ENCODE peak calls at places on chromosomes 16 and 17, in nine cellular contexts. F, L, J, D, A, N, T, H and X are unnamed samples. For H3K27me3, the result is how much of the 10 kb centered on the place peaks cover.

GRCh38 chr17:36616391-36617029 is 15.1 kb downstream of the MRM1 start:
- DNase-seq in T (no peak), J (no peak), N (no peak), L (no peak), D (no peak), F (no peak), A (no peak), H (no peak), X (no peak)

GRCh38 chr16:53421248-53421647 is 13.0 kb upstream of the RBL2 start:
- DNase-seq in J (no peak), A (no peak), H (no peak), D (no peak), F (no peak), L (no peak), T (no peak), N (no peak), X (no peak)

GRCh38 chr16:749010-749409 is 8.2 kb upstream of the CIAO3 start:
- DNase-seq in L (no peak), A (peak), N (no peak), T (no peak), J (no peak), F (no peak), H (no peak), D (no peak), X (no peak)

GRCh38 chr17:56988901-56989572 is 11.1 kb downstream of the SCPEP1 start:
- DNase-seq in D (no peak), J (no peak), H (no peak), F (no peak), T (no peak), A (no peak), N (no peak), L (no peak), X (no peak)

GRCh38 chr16:69294051-69294450 is 17.1 kb upstream of the VPS4A start:
- DNase-seq in H (no peak), J (no peak), N (no peak), A (no peak), F (no peak), L (no peak), T (no peak), D (no peak), X (no peak)

GRCh38 chr16:711548-712320 is 3.2 kb upstream of the METRN start:
- DNase-seq in J (peak), F (no peak), A (peak), L (peak), D (no peak), H (peak), N (peak), T (peak), X (peak)

GRCh38 chr17:18182190-18182977 is 1.2 kb upstream of the ALKBH5 start:
- DNase-seq in F (no peak), J (peak), H (peak), N (peak), T (peak), D (no peak), A (peak), L (peak), X (no peak)

GRCh38 chr16:56675685-56676210 is 6.1 kb downstream of the MT1H start:
- DNase-seq in F (no peak), N (peak), L (no peak), H (peak), T (no peak), J (no peak), A (no peak), D (no peak), X (no peak)

GRCh38 chr16:84617068-84617630 is 729 bp downstream of the COTL1 start:
- DNase-seq in L (peak), H (no peak), D (no peak), T (no peak), N (peak), J (peak), F (no peak), A (no peak), X (no peak)

GRCh38 chr16:53341787-53342186 is 92.5 kb upstream of the RBL2 start:
- DNase-seq in T (no peak), A (no peak), H (no peak), N (no peak), F (no peak), J (no peak), D (no peak), L (no peak), X (no peak)

GRCh38 chr17:57424777-57425188 is 168.5 kb downstream of the MSI2 start:
- DNase-seq in N (no peak), T (no peak), D (no peak), J (no peak), L (no peak), H (no peak), A (peak), F (no peak), X (no peak)

GRCh38 chr16:55389426-55390073 is 65.5 kb downstream of the IRX6 start:
- DNase-seq in D (no peak), L (no peak), T (peak), A (no peak), F (no peak), N (no peak), H (no peak), J (no peak), X (no peak)

GRCh38 chr16:70592106-70592571 is 54.2 kb upstream of the IL34 start:
- DNase-seq in T (peak), J (peak), L (peak), N (no peak), H (no peak), F (no peak), A (no peak), D (no peak), X (no peak)

GRCh38 chr16:50699345-50700159 is 6.1 kb downstream of the NOD2 start:
- DNase-seq in D (peak), A (peak), N (no peak), F (no peak), L (no peak), T (no peak), H (no peak), J (no peak), X (no peak)

GRCh38 chr17:57195790-57196460 is 60.4 kb upstream of the MSI2 start:
- DNase-seq in H (no peak), J (no peak), A (no peak), D (no peak), N (peak), L (no peak), F (no peak), T (no peak), X (no peak)

GRCh38 chr16:23965137-23965733 is 129.5 kb downstream of the PRKCB start:
- DNase-seq in F (no peak), T (no peak), L (no peak), A (no peak), N (no peak), J (no peak), H (no peak), D (no peak), X (no peak)

GRCh38 chr17:81831563-81831956 is 1.5 kb downstream of the MCRIP1 start:
- DNase-seq in L (no peak), D (no peak), T (no peak), N (no peak), F (no peak), A (no peak), H (peak), J (no peak), X (no peak)

GRCh38 chr16:28317040-28317880 is 24.9 kb downstream of the SBK1 start:
- DNase-seq in N (peak), F (no peak), T (peak), A (peak), D (no peak), H (peak), J (no peak), L (no peak), X (peak)

GRCh38 chr17:55434721-55435120 is 13.1 kb upstream of the MMD start:
- DNase-seq in T (no peak), F (no peak), D (no peak), H (no peak), N (no peak), J (no peak), A (no peak), L (no peak), X (no peak)

GRCh38 chr17:77253611-77254051 is 112.9 kb downstream of the SEC14L1 start:
- DNase-seq in D (no peak), A (peak), H (no peak), J (no peak), N (no peak), L (no peak), F (no peak), T (no peak), X (no peak)

GRCh38 chr17:42363767-42364585 is 24.3 kb downstream of the STAT3 start:
- DNase-seq in N (no peak), D (no peak), T (no peak), J (no peak), H (no peak), F (no peak), A (peak), L (peak), X (no peak)

GRCh38 chr16:84005391-84005790 is 37.2 kb downstream of the SLC38A8 start:
- DNase-seq in A (no peak), N (no peak), L (no peak), H (no peak), T (no peak), D (no peak), F (no peak), J (no peak), X (no peak)

GRCh38 chr16:75053791-75054555 is 55.1 kb downstream of the ZNRF1 start:
- DNase-seq in H (no peak), F (no peak), J (no peak), N (no peak), L (no peak), D (peak), A (no peak), T (peak), X (no peak)

GRCh38 chr17:48148029-48148759 is 40.6 kb downstream of the SNX11 start:
- DNase-seq in D (no peak), N (no peak), L (no peak), H (no peak), T (no peak), J (no peak), A (no peak), F (no peak), X (no peak)
- H3K27me3 ChIP-seq in D (half or more), N (under half), L (under half), H (half or more), T (under half), J (under half), A (half or more), F (half or more), X (under half)

DNA sequence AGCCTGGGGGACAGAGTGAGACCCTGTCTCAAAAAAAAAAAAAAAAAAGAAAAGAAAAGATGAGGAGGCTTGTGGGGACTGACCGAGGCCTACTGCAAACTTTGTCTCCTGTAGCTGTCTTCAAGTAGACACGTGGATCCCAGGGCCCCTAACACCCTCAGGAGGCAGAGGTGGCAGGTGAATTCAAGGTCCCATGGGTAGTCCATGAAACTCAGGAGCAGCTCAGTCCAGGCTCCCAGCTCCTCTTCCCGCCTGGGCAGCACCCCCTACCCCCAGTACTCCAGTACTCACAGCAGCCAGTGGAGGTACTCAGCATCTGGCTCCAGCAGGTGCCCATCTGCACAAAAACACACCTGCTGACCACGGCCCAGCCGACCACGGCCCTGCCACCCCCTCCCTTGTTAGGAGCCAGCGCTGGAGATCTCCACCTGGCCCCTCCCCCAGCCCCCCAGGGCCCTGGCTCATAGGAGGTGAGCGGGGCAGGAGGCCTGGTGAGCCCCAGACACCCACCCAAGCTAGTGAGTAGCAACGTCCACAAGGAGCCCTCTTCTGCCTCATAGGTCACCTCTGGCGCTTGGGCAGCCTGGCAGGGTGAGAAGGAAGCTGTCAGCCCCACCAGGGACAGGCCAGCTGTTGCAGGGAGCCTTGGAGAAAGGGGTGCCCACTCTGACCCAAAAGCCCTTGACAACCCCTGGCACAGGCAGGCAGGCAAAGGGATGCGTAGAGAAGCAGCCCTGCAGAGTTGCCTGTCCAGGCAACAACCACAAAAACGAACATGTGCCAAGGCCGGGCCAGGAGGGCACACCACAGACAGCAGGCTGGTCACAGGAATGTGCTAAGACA is 3.8 kb downstream of the MRPL38 start:
- DNase-seq in A (no peak), D (no peak), N (no peak), L (no peak), F (no peak), H (no peak), T (no peak), J (no peak), X (no peak)
- H3K27ac ChIP-seq in A (no peak), D (no peak), N (peak), L (no peak), F (no peak), H (no peak), T (no peak), J (no peak), X (no peak)

DNA sequence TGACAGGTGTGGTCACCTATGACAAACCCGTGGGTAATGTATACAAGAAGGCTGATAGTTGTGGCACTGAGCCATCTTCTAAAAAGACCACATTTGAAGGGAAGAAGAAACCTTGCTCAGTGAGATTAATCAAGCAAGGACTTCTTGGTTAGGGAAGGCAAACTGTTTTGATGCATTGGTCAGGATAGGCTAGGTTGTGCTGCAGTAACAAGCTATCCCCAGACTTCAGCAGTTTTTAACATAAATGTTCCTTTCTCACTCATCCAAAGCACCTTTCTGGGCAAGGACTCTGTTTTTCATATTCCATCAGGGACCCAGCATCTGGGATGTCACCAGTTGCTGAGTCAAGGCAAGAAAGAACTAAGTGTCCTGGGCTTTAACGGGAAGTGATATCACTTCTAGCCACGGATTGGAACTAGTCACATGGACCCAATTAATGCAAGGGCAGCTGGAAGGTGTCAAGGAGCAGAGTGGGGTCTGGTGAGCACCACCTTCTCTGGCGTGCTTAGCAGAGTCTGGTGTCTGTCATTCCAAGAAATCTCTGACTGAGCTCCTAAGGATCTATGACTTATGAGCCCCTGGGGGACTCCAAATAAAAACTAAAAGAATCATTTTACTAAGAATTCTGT is 52.0 kb upstream of the CCL2 start:
- DNase-seq in D (no peak), H (no peak), L (no peak), T (no peak), J (peak), F (no peak), A (no peak), N (no peak), X (no peak)
- TF ChIP-seq CTCF in D (no peak), H (no peak), L (no peak), T (no peak), J (no peak), F (no peak), A (no peak), N (no peak), X (no peak)

DNA sequence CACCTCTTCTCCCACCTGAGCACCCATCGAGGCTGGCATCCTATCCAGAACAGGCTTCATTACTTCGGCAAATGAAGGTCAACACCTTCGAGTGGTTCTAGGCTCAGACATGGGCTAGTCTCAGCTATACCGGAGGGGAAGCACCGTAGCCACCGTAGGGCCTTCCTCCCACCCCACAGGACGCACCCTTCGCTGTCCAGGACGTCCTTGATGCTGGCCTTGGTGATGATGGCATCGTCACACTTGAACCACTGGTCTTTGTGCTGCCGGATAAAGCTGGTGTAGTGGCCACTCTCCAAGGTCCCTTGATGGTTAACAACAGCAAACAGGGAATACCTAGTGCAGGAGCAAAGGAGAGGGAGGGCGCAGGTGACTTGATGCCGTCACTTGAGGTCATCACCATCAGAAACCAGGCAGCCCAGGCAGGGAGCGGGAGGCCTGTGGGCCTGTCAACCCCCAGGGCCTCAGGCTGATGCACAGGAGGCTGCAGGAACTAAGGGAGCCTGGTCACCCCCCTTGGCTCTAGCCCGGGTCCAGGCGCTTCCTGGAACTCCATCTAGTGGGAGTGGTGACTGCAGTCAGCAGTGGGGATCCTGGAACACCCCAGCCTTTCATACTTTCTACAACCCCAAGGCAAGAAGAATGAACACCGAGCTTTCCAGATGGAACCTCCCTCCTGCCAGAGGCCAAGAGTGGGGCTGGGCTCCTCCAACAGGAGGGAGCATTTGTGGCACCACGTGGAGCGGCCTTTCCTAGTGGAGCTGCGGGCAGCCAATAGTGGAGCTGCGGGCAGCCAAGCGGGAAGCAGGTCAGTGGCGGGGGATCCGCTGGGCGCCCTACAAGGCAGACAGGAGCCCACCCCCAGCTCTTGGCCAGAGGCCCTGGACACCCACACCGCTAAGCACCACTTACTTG is 38.5 kb downstream of the USP22 start:
- DNase-seq in D (no peak), H (no peak), N (no peak), L (no peak), A (no peak), F (no peak), J (no peak), T (no peak), X (peak)
- H3K27me3 ChIP-seq in D (under half), H (under half), N (under half), L (under half), A (under half), F (under half), J (under half), T (under half), X (under half)

DNA sequence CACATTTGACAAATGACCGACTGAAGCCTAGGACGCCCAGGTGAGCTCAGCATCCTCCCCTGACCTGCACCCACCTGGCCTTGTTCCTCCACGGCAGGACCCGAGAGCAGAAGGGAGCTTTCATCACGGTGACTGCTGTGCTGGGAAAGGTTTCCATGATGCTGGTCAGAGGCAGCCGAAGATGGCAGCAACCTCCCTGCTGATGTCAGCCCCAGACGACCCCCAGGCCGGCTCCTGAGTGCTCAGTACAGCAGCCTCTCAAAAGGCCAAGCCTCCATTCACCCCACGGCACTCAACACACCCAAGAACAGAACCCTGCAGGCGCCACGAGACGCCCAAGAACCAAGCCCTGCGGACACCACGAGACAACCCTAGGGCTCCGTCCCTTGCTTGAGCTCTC is 119.8 kb downstream of the ANKRD11 start:
- DNase-seq in F (no peak), L (no peak), T (no peak), N (no peak), H (no peak), A (no peak), D (no peak), J (no peak), X (no peak)
- H3K27ac ChIP-seq in F (peak), L (no peak), T (no peak), N (peak), H (no peak), A (no peak), D (no peak), J (no peak), X (peak)

GRCh38 chr17:19755821-19756510 is 7.9 kb upstream of the ALDH3A1 start:
- DNase-seq in D (peak), T (no peak), H (no peak), F (no peak), N (no peak), L (no peak), J (no peak), A (no peak), X (no peak)

GRCh38 chr17:19755392-19755791 is 7.3 kb upstream of the ALDH3A1 start:
- DNase-seq in D (peak), A (no peak), N (no peak), F (no peak), T (no peak), L (no peak), J (no peak), H (no peak), X (no peak)

GRCh38 chr17:19757536-19758180 is 9.6 kb upstream of the ALDH3A1 start:
- DNase-seq in F (no peak), T (no peak), A (no peak), J (no peak), D (no peak), H (no peak), L (no peak), N (no peak), X (no peak)

GRCh38 chr17:19753661-19754463 is 5.8 kb upstream of the ALDH3A1 start:
- DNase-seq in J (no peak), A (no peak), D (no peak), F (no peak), T (no peak), L (peak), H (no peak), N (no peak), X (no peak)

GRCh38 chr17:19756551-19756950 is 8.5 kb upstream of the ALDH3A1 start:
- DNase-seq in H (no peak), J (no peak), T (no peak), D (no peak), N (no peak), A (peak), L (no peak), F (no peak), X (no peak)
- TF ChIP-seq CTCF in H (no peak), J (no peak), T (no peak), D (no peak), N (no peak), A (no peak), L (no peak), F (no peak), X (no peak)

DNA sequence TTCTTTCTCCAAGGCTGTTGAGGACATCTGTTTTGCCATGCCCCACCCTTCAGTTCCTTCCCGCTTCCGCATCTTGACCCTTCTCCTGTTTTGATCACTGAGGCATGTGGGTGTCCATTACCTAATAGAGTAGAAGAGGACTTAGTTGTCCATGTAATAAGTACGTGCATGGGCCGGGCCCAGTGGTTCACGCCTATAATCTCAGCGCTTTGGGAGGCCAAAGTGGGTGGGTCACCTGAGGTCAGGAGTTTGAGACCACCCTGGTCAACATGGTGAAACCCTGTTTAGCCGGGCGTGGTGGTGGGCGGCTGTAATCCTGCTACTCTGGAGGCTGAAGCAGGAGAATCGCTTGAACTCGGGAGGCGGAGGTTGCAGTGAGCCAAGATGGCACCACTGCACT is 637.8 kb upstream of the EEF2KMT start:
- DNase-seq in A (no peak), H (no peak), N (no peak), J (no peak), L (no peak), T (no peak), D (no peak), F (no peak), X (no peak)
- H3K27me3 ChIP-seq in A (under half), H (under half), N (under half), J (under half), L (under half), T (under half), D (under half), F (under half), X (under half)

GRCh38 chr17:6525111-6525510 is 31.2 kb downstream of the PITPNM3 start:
- DNase-seq in T (no peak), N (no peak), A (no peak), F (no peak), H (no peak), L (peak), J (no peak), D (peak), X (no peak)
- H3K27ac ChIP-seq in T (no peak), N (no peak), A (no peak), F (no peak), H (no peak), L (no peak), J (no peak), D (no peak), X (no peak)

GRCh38 chr16:67226804-67227566 is at the start of gene TMEM208:
- DNase-seq in L (peak), A (peak), F (peak), D (peak), J (peak), T (peak), H (peak), N (peak), X (peak)
- TF ChIP-seq CTCF in L (peak), A (peak), F (no peak), D (no peak), J (peak), T (no peak), H (peak), N (no peak), X (no peak)